ENCODE peak calls at places on chromosome 3, in nine cellular contexts. One of them, this sample, is unnamed.

GRCh38 chr3:150710097-150710496 is 6.4 kb upstream of the ERICH6 start:
- DNase-seq in lower lobe of right lung: no peak
- DNase-seq in neural progenitor cell: no peak
- DNase-seq in RWPE1: no peak
- DNase-seq in GM23248: no peak
- DNase-seq in CD8-positive, alpha-beta T cell: no peak
- DNase-seq in psoas muscle: no peak
- DNase-seq in hepatocyte: no peak
- DNase-seq in prostate gland: no peak
- DNase-seq in this sample: no peak

GRCh38 chr3:171640520-171641412 is 169.5 kb downstream of the PLD1 start:
- DNase-seq in psoas muscle: no peak
- DNase-seq in CD8-positive, alpha-beta T cell: no peak
- DNase-seq in prostate gland: no peak
- DNase-seq in GM23248: peak
- DNase-seq in lower lobe of right lung: no peak
- DNase-seq in hepatocyte: peak
- DNase-seq in neural progenitor cell: peak
- DNase-seq in RWPE1: no peak
- DNase-seq in this sample: no peak

GRCh38 chr3:47318921-47319320 is 36.2 kb downstream of the KLHL18 start:
- DNase-seq in GM23248: peak
- DNase-seq in RWPE1: no peak
- DNase-seq in neural progenitor cell: no peak
- DNase-seq in prostate gland: no peak
- DNase-seq in hepatocyte: no peak
- DNase-seq in lower lobe of right lung: no peak
- DNase-seq in psoas muscle: no peak
- DNase-seq in CD8-positive, alpha-beta T cell: no peak
- DNase-seq in this sample: no peak

GRCh38 chr3:181773921-181774320 is 62.2 kb downstream of the SOX2 start:
- DNase-seq in lower lobe of right lung: no peak
- DNase-seq in psoas muscle: no peak
- DNase-seq in neural progenitor cell: no peak
- DNase-seq in GM23248: no peak
- DNase-seq in prostate gland: no peak
- DNase-seq in hepatocyte: no peak
- DNase-seq in CD8-positive, alpha-beta T cell: no peak
- DNase-seq in RWPE1: no peak
- DNase-seq in this sample: no peak

GRCh38 chr3:15645740-15646490 is 44.4 kb downstream of the BTD start:
- DNase-seq in lower lobe of right lung: no peak
- DNase-seq in RWPE1: peak
- DNase-seq in CD8-positive, alpha-beta T cell: no peak
- DNase-seq in GM23248: peak
- DNase-seq in hepatocyte: peak
- DNase-seq in neural progenitor cell: no peak
- DNase-seq in psoas muscle: peak
- DNase-seq in prostate gland: no peak
- DNase-seq in this sample: no peak

GRCh38 chr3:143464850-143465249 is 345.3 kb downstream of the CHST2 start:
- DNase-seq in neural progenitor cell: no peak
- DNase-seq in psoas muscle: peak
- DNase-seq in GM23248: peak
- DNase-seq in RWPE1: no peak
- DNase-seq in hepatocyte: no peak
- DNase-seq in lower lobe of right lung: no peak
- DNase-seq in prostate gland: no peak
- DNase-seq in CD8-positive, alpha-beta T cell: no peak
- DNase-seq in this sample: no peak

GRCh38 chr3:142945023-142945422 is 18.5 kb downstream of the PAQR9 start:
- DNase-seq in hepatocyte: no peak
- DNase-seq in psoas muscle: no peak
- DNase-seq in neural progenitor cell: no peak
- DNase-seq in lower lobe of right lung: no peak
- DNase-seq in RWPE1: no peak
- DNase-seq in prostate gland: no peak
- DNase-seq in CD8-positive, alpha-beta T cell: no peak
- DNase-seq in GM23248: no peak
- DNase-seq in this sample: no peak

GRCh38 chr3:66722675-66723074 is 221.9 kb upstream of the LRIG1 start:
- DNase-seq in CD8-positive, alpha-beta T cell: no peak
- DNase-seq in neural progenitor cell: no peak
- DNase-seq in RWPE1: peak
- DNase-seq in GM23248: peak
- DNase-seq in prostate gland: no peak
- DNase-seq in hepatocyte: no peak
- DNase-seq in psoas muscle: no peak
- DNase-seq in lower lobe of right lung: no peak
- DNase-seq in this sample: no peak

GRCh38 chr3:96760956-96761355 is 53.4 kb upstream of the EPHA6 start:
- DNase-seq in hepatocyte: no peak
- DNase-seq in psoas muscle: no peak
- DNase-seq in CD8-positive, alpha-beta T cell: no peak
- DNase-seq in neural progenitor cell: no peak
- DNase-seq in prostate gland: no peak
- DNase-seq in RWPE1: no peak
- DNase-seq in lower lobe of right lung: no peak
- DNase-seq in GM23248: no peak
- DNase-seq in this sample: no peak

GRCh38 chr3:151282921-151283320 is 4.6 kb upstream of the P2RY14 start:
- DNase-seq in CD8-positive, alpha-beta T cell: no peak
- DNase-seq in psoas muscle: no peak
- DNase-seq in prostate gland: no peak
- DNase-seq in neural progenitor cell: peak
- DNase-seq in GM23248: peak
- DNase-seq in RWPE1: peak
- DNase-seq in lower lobe of right lung: no peak
- DNase-seq in hepatocyte: peak
- DNase-seq in this sample: peak

GRCh38 chr3:150740733-150741496 is 22.1 kb downstream of the SIAH2 start:
- DNase-seq in RWPE1: no peak
- DNase-seq in hepatocyte: no peak
- DNase-seq in neural progenitor cell: no peak
- DNase-seq in CD8-positive, alpha-beta T cell: no peak
- DNase-seq in lower lobe of right lung: no peak
- DNase-seq in prostate gland: no peak
- DNase-seq in GM23248: no peak
- DNase-seq in psoas muscle: no peak
- DNase-seq in this sample: no peak

GRCh38 chr3:5694267-5694666 is 506.8 kb downstream of the EDEM1 start:
- DNase-seq in neural progenitor cell: no peak
- DNase-seq in GM23248: no peak
- DNase-seq in hepatocyte: peak
- DNase-seq in CD8-positive, alpha-beta T cell: no peak
- DNase-seq in prostate gland: no peak
- DNase-seq in psoas muscle: no peak
- DNase-seq in RWPE1: no peak
- DNase-seq in lower lobe of right lung: no peak
- DNase-seq in this sample: no peak

GRCh38 chr3:125186261-125186770 is 26.2 kb downstream of the SLC12A8 start:
- DNase-seq in lower lobe of right lung: no peak
- DNase-seq in prostate gland: no peak
- DNase-seq in GM23248: peak
- DNase-seq in hepatocyte: peak
- DNase-seq in psoas muscle: no peak
- DNase-seq in CD8-positive, alpha-beta T cell: no peak
- DNase-seq in neural progenitor cell: no peak
- DNase-seq in RWPE1: no peak
- DNase-seq in this sample: no peak

DNA sequence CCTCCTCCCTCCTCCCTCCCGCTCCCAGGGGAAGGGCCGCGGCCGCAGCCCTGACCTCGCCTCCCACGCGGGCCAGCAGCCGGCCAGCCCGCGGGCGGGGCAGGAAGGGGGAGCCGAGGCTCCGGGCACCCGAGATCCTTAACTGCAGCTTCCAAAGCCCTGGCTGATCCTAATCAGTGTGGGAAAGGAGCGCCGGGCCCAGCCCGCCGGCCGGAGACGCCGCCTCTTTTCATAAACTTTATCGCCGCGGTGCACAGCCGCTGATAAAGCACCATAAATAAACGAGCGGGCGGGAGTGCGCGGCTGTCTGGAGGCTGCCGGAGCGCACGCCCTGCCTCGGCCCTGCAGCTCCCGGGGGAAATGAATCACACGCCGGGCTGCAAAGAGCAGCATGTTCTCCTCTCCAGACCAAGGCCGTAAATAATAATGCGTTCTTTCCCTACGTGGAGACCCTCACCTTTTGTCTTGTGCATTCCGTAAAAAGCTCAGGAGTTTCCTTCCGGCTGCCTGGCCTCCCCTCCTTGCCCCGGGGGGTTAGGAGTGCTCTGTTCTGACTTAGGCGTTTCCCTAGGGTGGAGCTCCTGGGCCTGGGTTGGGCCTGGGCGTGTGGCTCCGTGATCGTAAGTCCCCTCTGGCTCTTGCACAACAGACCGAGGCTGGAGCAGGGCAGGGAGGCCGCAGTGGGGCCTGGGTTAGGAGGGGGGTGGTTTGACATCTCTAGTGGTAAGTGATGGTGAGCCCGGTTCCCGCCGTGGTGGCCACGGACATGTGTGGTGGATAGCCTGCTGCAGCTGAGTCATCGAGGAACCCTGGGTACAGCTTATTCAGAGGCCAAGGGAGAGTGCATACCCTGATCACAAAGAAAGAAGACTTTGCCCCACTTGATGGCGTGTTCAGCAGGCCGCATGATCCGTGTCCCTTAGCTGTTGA is 132.6 kb upstream of the HES1 start:
- DNase-seq in psoas muscle: peak
- DNase-seq in prostate gland: peak
- DNase-seq in GM23248: peak
- DNase-seq in neural progenitor cell: peak
- DNase-seq in hepatocyte: peak
- DNase-seq in RWPE1: peak
- DNase-seq in lower lobe of right lung: peak
- DNase-seq in CD8-positive, alpha-beta T cell: no peak
- DNase-seq in this sample: no peak
- H3K27ac ChIP-seq in psoas muscle: peak
- H3K27ac ChIP-seq in prostate gland: peak
- H3K27ac ChIP-seq in GM23248: peak
- H3K27ac ChIP-seq in neural progenitor cell: no peak
- H3K27ac ChIP-seq in hepatocyte: peak
- H3K27ac ChIP-seq in RWPE1: peak
- H3K27ac ChIP-seq in lower lobe of right lung: peak
- H3K27ac ChIP-seq in CD8-positive, alpha-beta T cell: no peak
- H3K27ac ChIP-seq in this sample: no peak

DNA sequence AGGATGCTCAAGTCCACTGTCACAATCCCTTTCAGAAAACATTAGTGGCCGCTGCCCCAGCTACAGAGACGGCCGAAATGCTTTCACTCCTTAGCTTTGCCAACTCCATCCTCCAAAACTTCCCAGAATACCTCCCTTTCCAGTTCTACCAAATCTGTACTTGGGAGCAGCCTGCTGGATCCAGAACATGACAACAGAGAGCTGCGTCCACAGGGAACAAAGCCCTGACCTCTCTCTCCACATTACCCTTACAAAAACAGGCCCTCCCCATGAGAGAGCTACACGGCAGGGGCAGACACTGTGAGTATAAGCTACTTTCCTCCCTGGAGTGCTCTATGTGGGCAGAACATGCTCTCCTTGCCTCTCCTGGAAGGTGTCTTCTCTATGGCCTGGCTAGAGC is 6.3 kb downstream of the RBM15B start:
- DNase-seq in prostate gland: no peak
- DNase-seq in GM23248: no peak
- DNase-seq in hepatocyte: no peak
- DNase-seq in lower lobe of right lung: no peak
- DNase-seq in neural progenitor cell: no peak
- DNase-seq in CD8-positive, alpha-beta T cell: no peak
- DNase-seq in psoas muscle: no peak
- DNase-seq in RWPE1: no peak
- DNase-seq in this sample: no peak
- H3K27ac ChIP-seq in prostate gland: no peak
- H3K27ac ChIP-seq in GM23248: no peak
- H3K27ac ChIP-seq in hepatocyte: no peak
- H3K27ac ChIP-seq in lower lobe of right lung: no peak
- H3K27ac ChIP-seq in neural progenitor cell: peak
- H3K27ac ChIP-seq in CD8-positive, alpha-beta T cell: no peak
- H3K27ac ChIP-seq in psoas muscle: peak
- H3K27ac ChIP-seq in RWPE1: peak
- H3K27ac ChIP-seq in this sample: no peak

DNA sequence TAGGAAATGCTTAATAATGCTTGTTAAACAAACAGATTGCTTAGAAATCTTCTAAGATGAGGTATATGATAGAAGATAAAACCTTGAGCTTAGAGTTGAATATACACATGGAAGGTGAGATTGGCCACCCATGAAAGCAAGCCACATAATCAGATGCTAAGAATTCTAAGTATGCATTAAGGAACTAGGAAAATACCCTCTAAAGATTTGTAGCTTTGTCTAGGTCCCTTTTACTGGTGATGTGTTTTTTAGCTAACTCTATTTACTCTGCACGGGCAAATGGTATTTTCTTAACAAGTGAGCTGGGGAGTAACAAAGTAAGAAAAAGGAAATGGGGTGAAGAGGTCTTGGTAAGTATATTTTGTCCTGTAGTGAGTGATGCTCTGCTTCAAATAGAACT is 310.3 kb downstream of the OXSM start:
- DNase-seq in psoas muscle: no peak
- DNase-seq in hepatocyte: no peak
- DNase-seq in neural progenitor cell: no peak
- DNase-seq in RWPE1: no peak
- DNase-seq in lower lobe of right lung: no peak
- DNase-seq in CD8-positive, alpha-beta T cell: no peak
- DNase-seq in prostate gland: no peak
- DNase-seq in GM23248: no peak
- DNase-seq in this sample: no peak
- H3K27ac ChIP-seq in psoas muscle: peak
- H3K27ac ChIP-seq in hepatocyte: no peak
- H3K27ac ChIP-seq in neural progenitor cell: no peak
- H3K27ac ChIP-seq in RWPE1: no peak
- H3K27ac ChIP-seq in lower lobe of right lung: no peak
- H3K27ac ChIP-seq in CD8-positive, alpha-beta T cell: no peak
- H3K27ac ChIP-seq in prostate gland: no peak
- H3K27ac ChIP-seq in GM23248: no peak
- H3K27ac ChIP-seq in this sample: no peak

GRCh38 chr3:71142440-71143161 is 440.9 kb downstream of the FOXP1 start:
- DNase-seq in CD8-positive, alpha-beta T cell: no peak
- DNase-seq in hepatocyte: no peak
- DNase-seq in lower lobe of right lung: no peak
- DNase-seq in prostate gland: no peak
- DNase-seq in RWPE1: no peak
- DNase-seq in neural progenitor cell: peak
- DNase-seq in GM23248: no peak
- DNase-seq in psoas muscle: no peak
- DNase-seq in this sample: no peak
- H3K27ac ChIP-seq in CD8-positive, alpha-beta T cell: no peak
- H3K27ac ChIP-seq in hepatocyte: peak
- H3K27ac ChIP-seq in lower lobe of right lung: no peak
- H3K27ac ChIP-seq in prostate gland: no peak
- H3K27ac ChIP-seq in RWPE1: no peak
- H3K27ac ChIP-seq in neural progenitor cell: no peak
- H3K27ac ChIP-seq in GM23248: no peak
- H3K27ac ChIP-seq in psoas muscle: no peak
- H3K27ac ChIP-seq in this sample: no peak

GRCh38 chr3:128337305-128337704 is 129.4 kb downstream of the DNAJB8 start:
- DNase-seq in lower lobe of right lung: peak
- DNase-seq in hepatocyte: no peak
- DNase-seq in neural progenitor cell: no peak
- DNase-seq in RWPE1: peak
- DNase-seq in prostate gland: peak
- DNase-seq in psoas muscle: peak
- DNase-seq in GM23248: no peak
- DNase-seq in CD8-positive, alpha-beta T cell: no peak
- DNase-seq in this sample: no peak
- H3K27ac ChIP-seq in lower lobe of right lung: no peak
- H3K27ac ChIP-seq in hepatocyte: peak
- H3K27ac ChIP-seq in neural progenitor cell: no peak
- H3K27ac ChIP-seq in RWPE1: peak
- H3K27ac ChIP-seq in prostate gland: peak
- H3K27ac ChIP-seq in psoas muscle: no peak
- H3K27ac ChIP-seq in GM23248: no peak
- H3K27ac ChIP-seq in CD8-positive, alpha-beta T cell: no peak
- H3K27ac ChIP-seq in this sample: no peak

This sample was measured in CD4-positive, alpha-beta memory T cell.